ENCODE peak calls at places on chromosomes 7 and 10, in five cellular contexts. S is PC-9; M is naive thymus-derived CD4-positive, alpha-beta T cell; O is fibroblast of lung; A is Karpas-422. Z is an unnamed sample. For H3K4me1, the result is how much of the 10 kb centered on the place peaks cover.

GRCh38 chr7:39891879-39892278 is 58.2 kb upstream of the CDK13 start:
- DNase-seq in O (no peak), A (no peak), M (no peak), S (no peak), Z (no peak)

GRCh38 chr7:149071641-149072437 is 18.7 kb downstream of the ZNF786 start:
- DNase-seq in M (peak), O (no peak), S (no peak), A (no peak), Z (peak)

GRCh38 chr7:34059551-34059840 is 154.2 kb downstream of the BMPER start:
- DNase-seq in A (no peak), O (no peak), S (no peak), M (no peak), Z (no peak)

GRCh38 chr7:359226-359775 is 69.3 kb downstream of the FOXL3 start:
- DNase-seq in M (no peak), O (no peak), S (no peak), A (no peak), Z (peak)

GRCh38 chr7:42253316-42253715 is 16.3 kb upstream of the GLI3 start:
- DNase-seq in S (no peak), A (no peak), O (peak), M (no peak), Z (no peak)

GRCh38 chr10:81949283-81949682 is 74.3 kb downstream of the NRG3 start:
- DNase-seq in A (no peak), O (no peak), S (no peak), M (no peak), Z (no peak)

GRCh38 chr10:93875032-93875358 is 18.8 kb upstream of the SLC35G1 start:
- DNase-seq in S (no peak), M (no peak), A (no peak), O (peak), Z (no peak)

GRCh38 chr7:49630513-49630912 is 142.9 kb upstream of the VWC2 start:
- DNase-seq in O (no peak), S (no peak), A (no peak), M (no peak), Z (no peak)

GRCh38 chr10:35237766-35238512 is 98.4 kb upstream of the CCNY start:
- DNase-seq in M (no peak), O (no peak), S (no peak), A (no peak), Z (no peak)

GRCh38 chr10:62919776-62920175 is 103.6 kb upstream of the EGR2 start:
- DNase-seq in S (no peak), A (no peak), M (no peak), O (no peak), Z (no peak)

GRCh38 chr10:2631557-2631956 is 435.8 kb upstream of the PFKP start:
- DNase-seq in O (no peak), M (no peak), A (no peak), S (no peak), Z (no peak)

GRCh38 chr10:76286536-76286935 is 855.1 kb downstream of the LRMDA start:
- DNase-seq in S (no peak), O (peak), M (no peak), A (no peak), Z (no peak)

GRCh38 chr7:125061776-125062397 is 132.3 kb upstream of the POT1 start:
- DNase-seq in S (peak), O (peak), A (peak), M (no peak), Z (no peak)

GRCh38 chr10:43114743-43115611 is 23.3 kb upstream of the CSGALNACT2 start:
- DNase-seq in O (no peak), M (no peak), S (no peak), A (no peak), Z (peak)

GRCh38 chr7:19024261-19024660 is 93.2 kb downstream of the TWIST1 start:
- DNase-seq in A (no peak), S (peak), M (no peak), O (peak), Z (no peak)

GRCh38 chr10:42866115-42866995 is 83.8 kb downstream of the BMS1 start:
- DNase-seq in A (peak), M (peak), O (peak), S (peak), Z (peak)

GRCh38 chr7:44278451-44279161 is 46.8 kb downstream of the CAMK2B start:
- DNase-seq in M (no peak), A (no peak), S (no peak), O (peak), Z (peak)

GRCh38 chr7:266851-267840 is 22.8 kb upstream of the FOXL3 start:
- DNase-seq in S (no peak), O (no peak), M (no peak), A (no peak), Z (peak)

DNA sequence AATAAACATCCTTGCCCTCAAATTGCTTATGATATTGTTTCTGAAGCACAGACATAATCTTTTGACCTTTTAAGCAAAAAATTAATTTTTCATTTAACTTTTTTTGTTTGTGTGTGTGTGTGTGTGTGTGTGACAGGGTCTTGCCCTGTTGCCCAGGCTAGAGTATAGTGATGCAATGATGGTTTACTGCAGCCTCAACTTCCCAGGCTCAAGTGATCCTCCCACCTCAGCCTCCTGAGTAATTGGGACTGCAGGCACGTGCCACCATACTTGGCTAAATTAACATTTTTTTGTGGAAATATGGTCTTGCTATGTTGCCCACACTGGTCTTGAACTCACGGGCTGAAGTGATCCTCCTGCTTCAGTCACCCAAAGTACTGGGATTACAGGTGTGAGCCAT is 68.9 kb downstream of the BMPR1A start:
- DNase-seq in O (no peak), M (no peak), A (no peak), S (no peak), Z (no peak)
- H3K4me1 ChIP-seq in O (under half), M (under half), A (under half), S (under half), Z (under half)

GRCh38 chr7:50677279-50677996 is 105.3 kb downstream of the GRB10 start:
- DNase-seq in O (no peak), A (no peak), S (no peak), M (no peak), Z (no peak)
- H3K4me1 ChIP-seq in O (under half), A (under half), S (under half), M (under half), Z (under half)

DNA sequence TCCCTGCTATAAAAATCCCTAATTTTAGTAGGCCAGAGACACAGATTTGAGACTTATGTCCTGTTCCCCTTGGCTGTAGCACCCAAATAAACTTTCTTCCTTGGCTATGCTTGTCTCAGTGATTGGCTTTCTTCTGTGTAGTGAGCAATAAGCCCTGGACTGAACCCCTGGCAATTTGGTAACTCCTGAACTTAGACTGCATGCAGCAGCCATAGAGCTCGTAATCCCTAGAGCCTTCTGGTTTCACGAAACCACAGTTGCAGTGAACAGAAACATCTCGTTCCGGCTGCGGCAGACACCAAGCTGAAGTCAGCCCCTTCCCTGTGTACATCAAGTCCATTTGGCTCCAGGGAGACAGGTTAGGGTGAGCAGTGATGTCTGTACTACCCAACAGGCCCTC is 172.2 kb downstream of the LYZL1 start:
- DNase-seq in A (no peak), M (no peak), O (no peak), S (no peak), Z (no peak)
- H3K4me1 ChIP-seq in A (under half), M (under half), O (under half), S (under half), Z (under half)

GRCh38 chr10:88987840-88988239 is 2.8 kb upstream of the FAS start:
- DNase-seq in S (no peak), M (no peak), O (no peak), A (no peak), Z (no peak)
- H3K4me1 ChIP-seq in S (under half), M (under half), O (under half), A (under half), Z (under half)

DNA sequence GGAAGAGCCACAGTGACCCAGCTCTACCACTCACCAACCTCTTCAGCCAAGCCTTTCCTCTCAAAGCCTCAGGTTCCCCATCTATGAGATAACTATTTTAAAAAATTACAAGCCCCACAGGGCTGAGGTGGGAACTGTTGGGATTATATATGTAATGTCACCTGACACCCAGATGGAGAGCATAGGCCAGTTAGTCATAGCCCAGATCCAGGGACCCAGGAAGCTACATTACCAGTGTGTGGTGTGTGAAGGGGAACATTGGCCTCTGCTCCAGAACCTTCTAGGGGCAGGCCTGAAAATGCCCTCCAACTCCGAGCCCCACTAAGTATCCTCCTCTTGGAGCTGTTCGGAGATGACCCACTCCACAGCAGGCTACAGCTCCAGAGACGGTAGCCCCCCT is 162.4 kb downstream of the NRF1 start:
- DNase-seq in S (peak), M (no peak), O (no peak), A (no peak), Z (no peak)
- H3K4me1 ChIP-seq in S (under half), M (under half), O (under half), A (under half), Z (under half)

DNA sequence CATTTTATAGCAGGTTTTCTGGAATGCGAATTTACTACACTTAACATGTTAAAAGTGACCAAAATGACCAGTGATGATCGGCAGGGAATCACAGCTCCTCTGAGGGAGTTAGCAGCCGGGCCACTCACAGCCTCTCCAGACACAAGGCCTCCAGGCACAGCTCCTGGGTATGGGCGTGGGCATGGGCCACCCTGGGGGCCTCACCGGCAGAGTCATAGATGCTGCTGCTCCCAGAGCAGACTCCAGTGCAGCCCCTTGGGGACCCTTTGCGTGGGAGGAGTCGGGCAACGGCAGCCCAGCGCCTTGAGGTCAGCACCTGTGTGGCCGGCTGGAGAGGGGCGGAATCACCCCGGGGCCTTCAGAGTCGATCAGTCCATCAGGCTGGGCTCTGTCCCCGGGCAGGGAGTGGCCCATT is 8.6 kb downstream of the KNDC1 start:
- DNase-seq in O (no peak), A (no peak), S (no peak), M (no peak), Z (no peak)
- H3K4me1 ChIP-seq in O (under half), A (under half), S (under half), M (under half), Z (under half)

GRCh38 chr7:51071427-51071826 is 245.2 kb downstream of the COBL start:
- DNase-seq in M (no peak), S (no peak), A (no peak), O (no peak), Z (no peak)
- H3K4me1 ChIP-seq in M (under half), S (under half), A (under half), O (under half), Z (under half)